ENCODE peak calls at places on chromosomes 13 and 19, in five cellular contexts. J is Ammon's horn; C is erythroblast; B is HCEC 1CT; R is activated naive CD8-positive, alpha-beta T cell treated with anti-CD3 and anti-CD28 coated beads, Interleukin-2, amount 10 ng/mL, durations not matched to agents 7 days and 5 days. H is an unnamed sample.

GRCh38 chr13:41505209-41505835 is 48.0 kb downstream of the RGCC start:
- DNase-seq in J (no peak), C (no peak), B (peak; percentile 87), R (no peak), H (peak; percentile 49)

GRCh38 chr19:13094771-13095392 is 7.8 kb downstream of the LYL1 start:
- DNase-seq in J (no peak), C (peak; percentile 55), B (no peak), R (no peak), H (no peak)

GRCh38 chr19:48122421-48122820 is 11.8 kb upstream of the PLA2G4C start:
- DNase-seq in J (no peak), C (no peak), B (no peak), R (no peak), H (no peak)

GRCh38 chr13:43686557-43686956 is 100.2 kb downstream of the ENOX1 start:
- DNase-seq in J (no peak), C (no peak), B (peak; percentile 87), R (no peak), H (peak; percentile 55)

GRCh38 chr19:14383898-14384669 is 2.8 kb downstream of the ADGRE5 start:
- DNase-seq in J (peak; percentile 67), C (peak; percentile 52), B (peak; percentile 69), R (peak; percentile 60), H (peak; percentile 80)

GRCh38 chr13:98310485-98311199 is 133.6 kb upstream of the RNF113B start:
- DNase-seq in J (no peak), C (no peak), B (no peak), R (no peak), H (no peak)

GRCh38 chr19:6705931-6706632 is 14.4 kb downstream of the C3 start:
- DNase-seq in J (no peak), C (no peak), B (no peak), R (no peak), H (no peak)

GRCh38 chr13:74710006-74710405 is 575.8 kb upstream of the KLF12 start:
- DNase-seq in J (no peak), C (no peak), B (no peak), R (no peak), H (no peak)

GRCh38 chr13:59906413-59907027 is 257.2 kb downstream of the DIAPH3 start:
- DNase-seq in J (peak; percentile 44), C (peak; percentile 2), B (peak; percentile 56), R (no peak), H (no peak)

GRCh38 chr13:33045829-33046592 is 29.8 kb downstream of the KL start:
- DNase-seq in J (no peak), C (no peak), B (no peak), R (no peak), H (no peak)

GRCh38 chr19:30556230-30556711 is 184.1 kb downstream of the ZNF536 start:
- DNase-seq in J (peak; percentile 90), C (no peak), B (no peak), R (no peak), H (no peak)

GRCh38 chr13:80177327-80177726 is 163.6 kb downstream of the SPRY2 start:
- DNase-seq in J (no peak), C (no peak), B (no peak), R (no peak), H (peak; percentile 7)

GRCh38 chr13:83538636-83539035 is 343.6 kb downstream of the SLITRK1 start:
- DNase-seq in J (no peak), C (no peak), B (no peak), R (no peak), H (no peak)

GRCh38 chr13:24052547-24052981 is 108.0 kb upstream of the SPATA13 start:
- DNase-seq in J (no peak), C (no peak), B (peak; percentile 29), R (no peak), H (no peak)

GRCh38 chr19:2974342-2974932 is 2.9 kb upstream of the TLE6 start:
- DNase-seq in J (no peak), C (no peak), B (no peak), R (no peak), H (no peak)

GRCh38 chr13:95067303-95067702 is 233.9 kb downstream of the ABCC4 start:
- DNase-seq in J (no peak), C (no peak), B (peak; percentile 26), R (no peak), H (no peak)

GRCh38 chr19:5036733-5037681 is 68.1 kb downstream of the KDM4B start:
- DNase-seq in J (peak; percentile 64), C (no peak), B (no peak), R (no peak), H (peak; percentile 33)

GRCh38 chr13:111326981-111327642 is 6.7 kb downstream of the TEX29 start:
- DNase-seq in J (no peak), C (no peak), B (no peak), R (no peak), H (no peak)

GRCh38 chr19:32682317-32682716 is 6.7 kb downstream of the RGS9BP start:
- DNase-seq in J (no peak), C (no peak), B (no peak), R (no peak), H (no peak)

GRCh38 chr13:75432811-75433244 is 49.1 kb downstream of the TBC1D4 start:
- DNase-seq in J (no peak), C (no peak), B (no peak), R (no peak), H (no peak)

GRCh38 chr13:27022571-27023311 is 148.9 kb downstream of the USP12 start:
- DNase-seq in J (peak; percentile 70), C (peak; percentile 90), B (peak; percentile 47), R (no peak), H (peak; percentile 64)

GRCh38 chr19:7072541-7072940 is 3.0 kb downstream of the ZNF557 start:
- DNase-seq in J (no peak), C (no peak), B (no peak), R (no peak), H (no peak)

GRCh38 chr13:110444226-110444653 is 117.3 kb downstream of the RAB20 start:
- DNase-seq in J (no peak), C (no peak), B (peak; percentile 22), R (no peak), H (peak; percentile 34)

GRCh38 chr13:34698953-34699352 is 243.1 kb upstream of the NBEA start:
- DNase-seq in J (no peak), C (no peak), B (no peak), R (no peak), H (no peak)

GRCh38 chr19:46629546-46630025 is 4.7 kb upstream of the PTGIR start:
- DNase-seq in J (no peak), C (peak; percentile 76), B (no peak), R (no peak), H (no peak)

GRCh38 chr13:69459346-69459745 is 648.3 kb upstream of the ATXN8OS start:
- DNase-seq in J (no peak), C (no peak), B (no peak), R (no peak), H (no peak)

GRCh38 chr13:102608944-102609343 is 12.2 kb downstream of the TPP2 start:
- DNase-seq in J (no peak), C (no peak), B (no peak), R (no peak), H (no peak)

GRCh38 chr13:107216046-107216715 is 648.2 kb upstream of the ARGLU1 start:
- DNase-seq in J (no peak), C (no peak), B (no peak), R (no peak), H (peak; percentile 65)

GRCh38 chr13:73708393-73708985 is 425.7 kb downstream of the KLF12 start:
- DNase-seq in J (peak; percentile 84), C (peak; percentile 69), B (peak; percentile 56), R (no peak), H (peak; percentile 41)

GRCh38 chr19:47609885-47610545 is 1.1 kb downstream of the BICRA start:
- DNase-seq in J (no peak), C (peak; percentile 52), B (peak; percentile 53), R (peak; percentile 69), H (peak; percentile 63)

GRCh38 chr19:8335343-8336071 is 7.6 kb downstream of the KANK3 start:
- DNase-seq in J (no peak), C (peak; percentile 28), B (no peak), R (peak; percentile 63), H (no peak)

GRCh38 chr13:26585136-26585535 is 27.7 kb downstream of the WASF3 start:
- DNase-seq in J (no peak), C (no peak), B (peak; percentile 45), R (no peak), H (no peak)

GRCh38 chr19:1744822-1745563 is 8.3 kb upstream of the ONECUT3 start:
- DNase-seq in J (no peak), C (no peak), B (peak; percentile 23), R (no peak), H (no peak)

GRCh38 chr19:40803857-40804782 is 5.1 kb downstream of the EGLN2 start:
- DNase-seq in J (peak; percentile 10), C (peak; percentile 57), B (no peak), R (peak; percentile 69), H (no peak)

GRCh38 chr19:30649934-30650614 is 277.9 kb downstream of the ZNF536 start:
- DNase-seq in J (peak; percentile 83), C (peak; percentile 20), B (peak; percentile 40), R (no peak), H (peak; percentile 66)

GRCh38 chr19:2716722-2717637 is 4.2 kb downstream of the DIRAS1 start:
- DNase-seq in J (no peak), C (no peak), B (no peak), R (no peak), H (no peak)

GRCh38 chr13:50161052-50161451 is 145.8 kb downstream of the KCNRG start:
- DNase-seq in J (no peak), C (peak; percentile 91), B (peak; percentile 17), R (no peak), H (no peak)

GRCh38 chr13:111505175-111505777 is 184.8 kb downstream of the TEX29 start:
- DNase-seq in J (no peak), C (no peak), B (no peak), R (no peak), H (peak; percentile 50)

GRCh38 chr13:95641961-95642621 is 2.4 kb downstream of the DZIP1 start:
- DNase-seq in J (peak; percentile 23), C (peak; percentile 12), B (peak; percentile 39), R (peak; percentile 38), H (no peak)